ENCODE peak calls at places on chromosome 19, in nine cellular contexts. A is A172; I is Caco-2; Y is AML-193; S is activated effector memory CD4-positive, alpha-beta T cell treated with anti-CD3 and anti-CD28 coated beads, Interleukin-2, amount 50 U/mL, for 16 hours; M is endothelial cell of umbilical vein; K is right cardiac atrium; B is adipocyte; W is H9. P is an unnamed sample.

GRCh38 chr19:46717716-46718143 is 816 bp upstream of the PRKD2 start:
- DNase-seq in A (no peak), I (no peak), Y (no peak), S (peak), M (no peak), K (no peak), B (peak), W (no peak), P (no peak)

GRCh38 chr19:5978606-5979552 is 939 bp upstream of the RANBP3 start:
- DNase-seq in A (no peak), I (no peak), Y (no peak), S (peak), M (no peak), K (no peak), B (no peak), W (no peak), P (no peak)

GRCh38 chr19:43768273-43769050 is 12.3 kb downstream of the KCNN4 start:
- DNase-seq in A (no peak), I (peak), Y (peak), S (no peak), M (no peak), K (peak), B (no peak), W (no peak), P (no peak)

GRCh38 chr19:4043966-4044365 is 22.7 kb downstream of the ZBTB7A start:
- DNase-seq in A (no peak), I (no peak), Y (no peak), S (no peak), M (no peak), K (no peak), B (no peak), W (no peak), P (no peak)

GRCh38 chr19:41353466-41354342 is at the start of gene TGFB1:
- DNase-seq in A (peak), I (peak), Y (peak), S (peak), M (peak), K (peak), B (peak), W (peak), P (peak)

GRCh38 chr19:48403606-48404005 is 10.1 kb downstream of the GRIN2D start:
- DNase-seq in A (peak), I (peak), Y (peak), S (peak), M (peak), K (no peak), B (peak), W (peak), P (peak)

GRCh38 chr19:38647368-38647965 is at the start of gene ACTN4:
- DNase-seq in A (peak), I (peak), Y (peak), S (peak), M (peak), K (peak), B (peak), W (peak), P (peak)

GRCh38 chr19:2553510-2553909 is 77.6 kb downstream of the GADD45B start:
- DNase-seq in A (no peak), I (no peak), Y (no peak), S (no peak), M (no peak), K (no peak), B (no peak), W (no peak), P (no peak)

GRCh38 chr19:19263886-19264487 is 9.1 kb downstream of the TM6SF2 start:
- DNase-seq in A (no peak), I (no peak), Y (no peak), S (no peak), M (no peak), K (no peak), B (no peak), W (no peak), P (no peak)

GRCh38 chr19:33447336-33448158 is 74.0 kb downstream of the CEBPG start:
- DNase-seq in A (no peak), I (no peak), Y (no peak), S (peak), M (no peak), K (peak), B (no peak), W (no peak), P (no peak)

GRCh38 chr19:36046443-36047050 is 7.5 kb downstream of the THAP8 start:
- DNase-seq in A (no peak), I (no peak), Y (no peak), S (no peak), M (no peak), K (peak), B (peak), W (no peak), P (peak)

GRCh38 chr19:47436712-47437401 is 17.5 kb upstream of the MEIS3 start:
- DNase-seq in A (peak), I (peak), Y (peak), S (peak), M (peak), K (peak), B (peak), W (peak), P (peak)

GRCh38 chr19:53388168-53388567 is 6.8 kb upstream of the ZNF765 start:
- DNase-seq in A (no peak), I (no peak), Y (no peak), S (no peak), M (no peak), K (no peak), B (peak), W (no peak), P (no peak)

GRCh38 chr19:16587031-16588023 is 15.1 kb upstream of the SLC35E1 start:
- DNase-seq in A (peak), I (no peak), Y (peak), S (peak), M (no peak), K (no peak), B (peak), W (no peak), P (peak)

GRCh38 chr19:36833430-36833829 is 4.8 kb downstream of the ZNF790 start:
- DNase-seq in A (no peak), I (no peak), Y (no peak), S (no peak), M (no peak), K (no peak), B (no peak), W (no peak), P (no peak)

GRCh38 chr19:17847538-17848366 is at the start of gene JAK3:
- DNase-seq in A (no peak), I (no peak), Y (no peak), S (peak), M (peak), K (peak), B (peak), W (peak), P (peak)

GRCh38 chr19:37963190-37963947 is 56.4 kb downstream of the SIPA1L3 start:
- DNase-seq in A (no peak), I (peak), Y (no peak), S (peak), M (peak), K (no peak), B (peak), W (no peak), P (peak)

P was measured in EH.